ENCODE peak calls at places on chromosomes 5 and 9, in eight cellular contexts. A, K, O, Y, E, R, Z and J are unnamed samples.
A peak's percentile ranks its signal among the peaks of the same experiment; 100 is the strongest.

GRCh38 chr5:108516771-108517170 is 134.9 kb upstream of the FBXL17 start:
- DNase-seq in R (no peak), Z (no peak), E (no peak), Y (no peak), A (no peak), O (no peak), K (no peak), J (no peak)

GRCh38 chr9:127177682-127178265 is 55.3 kb upstream of the ANGPTL2 start:
- DNase-seq in A (no peak), E (peak; percentile 8), Z (peak; percentile 10), Y (no peak), R (no peak), O (no peak), K (no peak), J (no peak)

GRCh38 chr5:3049261-3049660 is 297.8 kb upstream of the IRX2 start:
- DNase-seq in A (no peak), R (no peak), K (no peak), O (no peak), Y (no peak), E (no peak), Z (no peak), J (no peak)

GRCh38 chr5:56412601-56413379 is 179.7 kb upstream of the ANKRD55 start:
- DNase-seq in Z (peak; percentile 49), K (no peak), Y (peak; percentile 78), A (no peak), E (no peak), R (no peak), O (no peak), J (no peak)

GRCh38 chr5:177553671-177554429 is 513 bp downstream of the FAM193B start:
- DNase-seq in K (no peak), O (no peak), R (no peak), Y (peak; percentile 69), Z (peak; percentile 57), E (no peak), A (peak; percentile 58), J (peak; percentile 47)

GRCh38 chr9:115295749-115296148 is 177.8 kb upstream of the TNC start:
- DNase-seq in O (no peak), K (no peak), A (no peak), E (no peak), Z (no peak), R (no peak), Y (no peak), J (no peak)

GRCh38 chr5:96080557-96080956 is 118.9 kb upstream of the ELL2 start:
- DNase-seq in E (no peak), A (no peak), Z (no peak), R (peak; percentile 75), O (peak; percentile 58), K (no peak), Y (no peak), J (no peak)

GRCh38 chr5:33781286-33781685 is 110.5 kb downstream of the ADAMTS12 start:
- DNase-seq in A (no peak), Z (no peak), Y (no peak), O (peak; percentile 10), K (no peak), E (no peak), R (no peak), J (no peak)

GRCh38 chr9:129919283-129919682 is 84.0 kb downstream of the USP20 start:
- DNase-seq in Z (no peak), Y (no peak), A (no peak), E (no peak), R (no peak), O (no peak), K (no peak), J (no peak)

GRCh38 chr5:138911441-138911840 is 36.3 kb upstream of the LRRTM2 start:
- DNase-seq in E (no peak), Y (no peak), Z (no peak), A (no peak), R (no peak), O (no peak), K (no peak), J (no peak)

GRCh38 chr5:40428129-40428528 is 251.6 kb upstream of the PTGER4 start:
- DNase-seq in Z (no peak), A (no peak), K (no peak), R (no peak), Y (no peak), O (no peak), E (no peak), J (no peak)

GRCh38 chr9:118455781-118456180 is 751.6 kb downstream of the TLR4 start:
- DNase-seq in Z (no peak), E (no peak), A (no peak), Y (no peak), R (no peak), K (no peak), O (no peak), J (no peak)

GRCh38 chr9:127612993-127613954 is 1.2 kb downstream of the STXBP1 start:
- DNase-seq in O (peak; percentile 56), A (peak; percentile 57), Z (peak; percentile 70), E (peak; percentile 79), R (no peak), Y (peak; percentile 76), K (no peak), J (no peak)

DNA sequence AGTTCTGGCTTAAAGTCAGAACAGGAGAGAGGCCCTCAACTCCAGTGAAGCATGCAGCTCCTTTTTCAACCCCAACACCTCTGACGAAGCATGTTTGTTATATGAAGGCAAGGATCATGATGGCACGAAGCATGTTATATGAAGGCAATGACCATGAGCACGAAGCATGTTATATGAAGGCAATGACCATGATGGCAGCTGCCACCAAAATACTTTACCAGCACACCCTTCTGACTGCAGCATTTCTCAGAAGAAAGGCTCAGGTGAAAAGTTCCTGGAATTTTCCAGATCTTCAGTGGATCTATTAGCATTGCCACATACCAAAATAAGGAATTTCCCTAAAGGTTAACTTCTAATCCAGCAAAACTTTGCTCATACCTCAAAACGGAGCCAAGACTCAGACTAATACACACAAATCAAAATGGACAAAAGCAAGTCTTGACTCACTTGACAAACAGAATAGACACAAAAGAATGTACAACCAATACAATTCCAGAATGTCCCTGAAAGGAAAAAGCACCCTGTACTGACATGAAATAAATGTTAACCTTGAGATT is 217.4 kb downstream of the FANCC start:
- DNase-seq in Y (no peak), Z (no peak), K (no peak), E (no peak), R (peak; percentile 91), A (no peak), O (no peak), J (no peak)
- H3K4me1 ChIP-seq in Y (no peaks in the 10 kb centered on the region), Z (no peaks in the 10 kb centered on the region), K (peaks cover 87% of the 10 kb centered on the region), E (no peaks in the 10 kb centered on the region), R (peaks cover 35% of the 10 kb centered on the region), A (peaks cover 31% of the 10 kb centered on the region), O (peaks cover 35% of the 10 kb centered on the region), J (peaks cover 5% of the 10 kb centered on the region)

GRCh38 chr9:34974664-34975063 is 14.9 kb upstream of the DNAJB5 start:
- DNase-seq in K (no peak), Y (no peak), Z (no peak), O (no peak), E (no peak), R (no peak), A (no peak), J (no peak)
- H3K27ac ChIP-seq in K (no peak overlapping the region), Y (no peak overlapping the region), Z (no peak overlapping the region), O (no peak overlapping the region), E (no peak overlapping the region), R (no peak overlapping the region), A (no peak overlapping the region), J (no peak overlapping the region)

GRCh38 chr9:105421154-105421553 is 26.7 kb upstream of the FSD1L start:
- DNase-seq in E (no peak), R (no peak), K (no peak), A (no peak), O (no peak), Z (no peak), Y (no peak), J (no peak)

GRCh38 chr9:105416840-105417239 is 31.0 kb upstream of the FSD1L start:
- DNase-seq in K (no peak), Z (no peak), R (no peak), Y (no peak), O (no peak), E (no peak), A (no peak), J (no peak)

GRCh38 chr9:105421864-105422263 is 26.0 kb upstream of the FSD1L start:
- DNase-seq in Z (no peak), E (no peak), O (no peak), A (no peak), K (no peak), R (no peak), Y (no peak), J (no peak)

GRCh38 chr9:105418588-105419108 is 29.2 kb upstream of the FSD1L start:
- DNase-seq in A (no peak), K (no peak), Z (peak; percentile 69), R (no peak), E (no peak), O (no peak), Y (no peak), J (no peak)

DNA sequence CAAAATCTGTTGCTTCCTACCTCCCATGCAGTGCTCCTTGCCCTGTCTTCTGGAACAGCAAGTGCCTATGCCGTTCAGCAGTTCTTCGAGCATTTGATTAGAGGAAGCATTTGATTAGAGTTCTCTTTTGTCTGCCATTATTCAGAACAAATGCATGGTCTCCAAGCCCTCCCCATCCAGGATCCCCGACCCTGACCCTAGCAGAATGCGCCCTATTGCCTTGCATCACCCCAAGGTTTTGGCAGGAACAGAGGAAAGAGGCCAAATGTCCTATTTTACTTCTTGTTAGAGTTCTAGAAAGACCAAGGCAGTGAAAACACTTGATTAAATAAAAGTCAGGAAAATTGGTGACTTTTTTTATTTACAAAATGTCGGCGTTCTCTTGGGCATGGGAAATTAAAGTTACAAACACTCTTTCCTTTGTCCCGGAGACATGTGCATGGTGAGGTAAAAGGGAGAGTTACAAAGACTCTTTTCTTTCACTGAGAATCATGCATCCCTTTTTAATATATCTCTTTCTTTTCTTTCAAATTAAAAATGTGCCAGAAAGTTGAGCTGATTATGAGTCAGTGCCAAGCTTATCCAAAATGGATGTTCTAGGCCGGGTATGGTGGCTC is 27.7 kb upstream of the FSD1L start:
- DNase-seq in A (no peak), R (no peak), K (no peak), Z (no peak), E (no peak), O (no peak), Y (no peak), J (no peak)
- H3K4me1 ChIP-seq in A (no peaks in the 10 kb centered on the region), R (no peaks in the 10 kb centered on the region), K (no peaks in the 10 kb centered on the region), Z (peaks cover 49% of the 10 kb centered on the region), E (no peaks in the 10 kb centered on the region), O (peaks cover 2% of the 10 kb centered on the region), Y (peaks cover 4% of the 10 kb centered on the region), J (peaks cover 3% of the 10 kb centered on the region)

GRCh38 chr5:17799521-17799920 is 165.3 kb downstream of the TAF11L14 start:
- DNase-seq in Z (no peak), Y (no peak), R (no peak), A (no peak), E (no peak), O (no peak), K (no peak), J (no peak)

GRCh38 chr5:17794201-17794600 is 159.9 kb downstream of the TAF11L14 start:
- DNase-seq in Y (no peak), Z (no peak), R (no peak), O (no peak), E (no peak), K (no peak), A (no peak), J (no peak)

GRCh38 chr5:17802256-17802655 is 168.0 kb downstream of the TAF11L14 start:
- DNase-seq in O (no peak), A (no peak), Y (no peak), E (no peak), Z (no peak), R (no peak), K (no peak), J (no peak)

GRCh38 chr5:17794829-17795228 is 160.6 kb downstream of the TAF11L14 start:
- DNase-seq in R (no peak), Z (no peak), E (no peak), K (no peak), A (no peak), Y (no peak), O (no peak), J (no peak)

GRCh38 chr5:17796757-17797398 is 162.6 kb downstream of the TAF11L14 start:
- DNase-seq in K (no peak), R (peak; percentile 45), A (no peak), Z (no peak), E (no peak), O (peak; percentile 62), Y (no peak), J (no peak)
- H3K27ac ChIP-seq in K (no peak overlapping the region), R (no peak overlapping the region), A (no peak overlapping the region), Z (no peak overlapping the region), E (no peak overlapping the region), O (peak overlapping the region; percentile 19), Y (no peak overlapping the region), J (no peak overlapping the region)